ENCODE peak calls at places on chromosome 10, in four cellular contexts. G is heart left ventricle, F is IMR-90, E is lower lobe of right lung. R is an unnamed sample. For H3K27me3, the result is how much of the 10 kb centered on the place peaks cover.

GRCh38 chr10:78559514-78560392 is 509.0 kb upstream of the ZMIZ1 start:
- DNase-seq in G (no peak), F (no peak), E (no peak), R (peak)

GRCh38 chr10:71889388-71889987 is 38.4 kb upstream of the PSAP start:
- DNase-seq in G (no peak), F (no peak), E (no peak), R (no peak)

GRCh38 chr10:86775056-86775858 is 18.8 kb downstream of the BMPR1A start:
- DNase-seq in F (peak), G (no peak), E (no peak), R (peak)

GRCh38 chr10:132137111-132138072 is 49.4 kb upstream of the DPYSL4 start:
- DNase-seq in F (no peak), G (no peak), E (peak), R (no peak)

GRCh38 chr10:26491934-26492333 is 53.8 kb downstream of the APBB1IP start:
- DNase-seq in F (no peak), G (no peak), E (no peak), R (no peak)

GRCh38 chr10:30154126-30154525 is 94.7 kb upstream of the JCAD start:
- DNase-seq in G (no peak), E (no peak), F (no peak), R (no peak)

GRCh38 chr10:121854809-121855445 is 72.9 kb downstream of the ATE1 start:
- DNase-seq in E (no peak), F (no peak), G (no peak), R (no peak)

GRCh38 chr10:9163699-9164098 is 1109.2 kb downstream of the GATA3 start:
- DNase-seq in E (no peak), G (no peak), F (no peak), R (no peak)

GRCh38 chr10:79245539-79246208 is 101.6 kb upstream of the PPIF start:
- DNase-seq in F (no peak), E (no peak), G (no peak), R (no peak)

GRCh38 chr10:44416021-44416758 is 31.3 kb upstream of the CXCL12 start:
- DNase-seq in G (peak), F (no peak), E (no peak), R (no peak)

GRCh38 chr10:69179089-69179742 is 818 bp upstream of the SUPV3L1 start:
- DNase-seq in G (no peak), F (no peak), E (no peak), R (no peak)

GRCh38 chr10:103780242-103781149 is 74.9 kb downstream of the SH3PXD2A start:
- DNase-seq in F (no peak), E (no peak), G (no peak), R (no peak)

GRCh38 chr10:90742189-90742588 is 115.7 kb downstream of the HTR7 start:
- DNase-seq in F (peak), G (no peak), E (no peak), R (no peak)

GRCh38 chr10:119203006-119203405 is 4.4 kb upstream of the GRK5 start:
- DNase-seq in F (peak), G (no peak), E (no peak), R (no peak)

GRCh38 chr10:71427246-71427645 is 30.5 kb downstream of the CDH23 start:
- DNase-seq in E (no peak), F (no peak), G (no peak), R (no peak)

GRCh38 chr10:33412261-33413092 is 78.0 kb upstream of the NRP1 start:
- DNase-seq in G (no peak), E (peak), F (peak), R (no peak)

DNA sequence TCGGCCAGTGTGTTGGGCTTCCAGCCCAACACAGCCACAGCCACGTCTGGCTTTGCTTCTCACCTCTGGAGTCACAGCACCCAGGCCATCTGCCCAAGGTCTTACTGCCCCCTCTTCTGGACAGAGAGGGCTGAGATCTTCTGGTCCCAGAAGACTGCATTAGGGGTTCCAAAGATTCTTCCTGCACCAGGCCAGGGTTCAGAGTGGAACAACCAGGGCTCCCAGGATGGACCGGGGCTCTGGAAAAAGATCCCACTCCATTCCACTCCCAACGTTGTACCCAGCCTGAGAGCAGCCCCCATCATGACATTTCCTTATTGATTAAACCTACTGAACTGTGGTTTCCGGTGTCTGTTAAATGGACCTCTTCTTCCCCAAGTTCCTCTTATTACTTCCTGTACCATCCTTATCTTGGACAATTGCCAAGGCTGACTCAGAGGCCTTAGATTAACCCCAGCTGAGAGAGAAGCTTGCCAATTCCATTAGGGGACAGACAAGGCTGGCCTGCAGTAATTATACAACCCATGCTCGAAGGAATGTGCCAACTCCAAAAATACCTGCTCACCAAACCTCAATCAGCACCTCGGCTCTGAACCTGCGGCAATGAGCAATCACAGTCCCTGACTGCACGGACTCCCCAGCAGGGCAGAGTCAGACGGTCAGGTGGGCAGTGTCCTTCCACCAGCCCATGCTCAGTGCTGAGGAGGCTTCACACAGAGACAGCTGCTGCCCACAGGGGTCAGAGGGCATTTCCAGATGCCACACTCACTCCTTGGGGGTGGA is 47.9 kb upstream of the NPFFR1 start:
- DNase-seq in E (no peak), G (peak), F (peak), R (peak)
- TF ChIP-seq CTCF in E (peak), G (peak), F (peak), R (no peak)

GRCh38 chr10:75424553-75424952 is 6.9 kb upstream of the LRMDA start:
- DNase-seq in E (no peak), F (no peak), G (no peak), R (no peak)

GRCh38 chr10:75428434-75429158 is 2.8 kb upstream of the LRMDA start:
- DNase-seq in E (no peak), F (peak), G (no peak), R (no peak)

GRCh38 chr10:75426880-75427279 is 4.5 kb upstream of the LRMDA start:
- DNase-seq in F (no peak), E (no peak), G (no peak), R (no peak)

GRCh38 chr10:75422913-75423312 is 8.5 kb upstream of the LRMDA start:
- DNase-seq in F (no peak), G (no peak), E (no peak), R (no peak)

DNA sequence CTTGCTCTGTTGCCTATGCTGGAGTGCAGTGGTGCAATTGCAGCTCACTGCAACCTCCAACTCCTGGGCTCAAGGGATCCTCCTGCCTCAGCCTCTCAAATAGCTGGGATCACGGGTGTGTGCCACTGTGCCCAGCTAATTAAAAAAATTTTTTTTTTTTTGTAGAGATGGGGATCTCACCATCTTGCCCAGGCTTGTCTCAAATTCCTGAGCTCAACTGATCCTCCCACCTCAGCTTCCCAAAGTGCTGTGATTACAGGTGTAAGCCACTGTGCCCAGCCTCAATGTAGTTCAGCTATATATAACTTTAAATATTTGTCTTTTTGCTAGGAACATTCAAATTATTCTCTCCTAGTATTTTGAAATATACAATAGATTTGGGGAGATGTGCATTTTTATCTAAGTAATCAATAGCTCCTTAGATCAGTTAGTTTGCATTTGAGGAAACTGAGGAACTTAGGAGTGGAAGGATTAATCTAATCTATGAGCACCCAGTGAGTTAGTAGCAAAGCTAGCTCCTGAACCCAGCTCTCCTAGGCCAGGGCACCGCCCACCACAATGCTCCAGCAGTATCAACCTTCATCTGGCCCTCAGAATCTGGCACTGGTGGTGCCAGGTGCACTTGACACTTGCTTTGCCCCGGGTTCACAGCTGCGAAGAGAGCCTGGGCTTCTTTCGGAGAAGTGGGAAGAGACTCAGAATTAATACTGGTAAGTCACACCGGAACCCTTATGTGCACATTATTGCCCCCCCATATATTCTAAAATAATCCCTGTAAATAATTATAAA is 5.9 kb upstream of the LRMDA start:
- DNase-seq in G (no peak), F (no peak), E (no peak), R (no peak)
- H3K27me3 ChIP-seq in G (under half), F (under half), E (under half), R (under half)

DNA sequence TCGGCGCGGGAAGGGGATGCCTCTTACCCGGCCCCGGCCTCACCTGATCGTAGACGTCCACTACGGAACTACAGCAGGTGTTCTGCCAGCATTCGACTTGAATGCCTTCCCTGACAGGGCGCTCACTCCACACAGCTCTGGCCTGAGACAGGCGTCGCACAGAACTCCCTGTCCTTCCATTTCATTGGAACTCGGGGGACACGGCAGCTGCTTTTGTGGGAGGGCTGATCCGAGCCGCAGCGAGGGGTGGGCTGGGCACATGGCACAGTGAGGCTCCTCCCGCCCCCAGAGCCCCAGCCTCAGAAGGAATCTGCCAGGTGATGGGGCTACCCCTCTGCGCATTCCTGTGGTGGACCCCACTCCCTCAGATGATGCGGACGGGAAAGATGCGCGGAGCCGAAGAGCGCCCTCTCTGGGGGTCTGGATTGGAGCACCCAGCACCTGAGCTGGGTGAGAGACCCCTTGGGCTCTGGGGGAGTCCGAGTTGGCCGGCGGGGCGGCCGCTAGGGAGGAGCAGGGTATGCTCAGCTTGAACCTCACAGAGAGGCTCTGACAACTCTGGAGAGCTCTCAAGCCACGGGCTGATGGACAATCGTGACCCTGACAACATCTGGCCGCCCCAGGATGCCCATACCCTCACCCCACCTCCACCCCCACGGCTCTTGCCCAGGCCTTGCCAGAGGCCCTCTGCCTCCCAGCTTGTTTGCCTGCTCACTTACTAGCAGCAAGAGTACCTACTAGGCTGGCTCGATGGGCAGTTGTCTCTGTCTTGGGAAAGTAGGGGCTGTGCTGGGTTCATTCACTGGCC is 36.6 kb downstream of the RASGEF1A start:
- DNase-seq in F (no peak), E (peak), G (peak), R (no peak)
- TF ChIP-seq CTCF in F (no peak), E (no peak), G (no peak), R (peak)

GRCh38 chr10:18145652-18146051 is 5.4 kb downstream of the CACNB2 start:
- DNase-seq in E (no peak), F (peak), G (no peak), R (peak)

GRCh38 chr10:18144928-18145327 is 4.7 kb downstream of the CACNB2 start:
- DNase-seq in G (peak), F (no peak), E (no peak), R (peak)

GRCh38 chr10:18140957-18141888 is 999 bp downstream of the CACNB2 start:
- DNase-seq in E (no peak), F (no peak), G (no peak), R (peak)

GRCh38 chr10:18140149-18140956 is at the start of gene CACNB2:
- DNase-seq in F (peak), E (peak), G (peak), R (peak)

DNA sequence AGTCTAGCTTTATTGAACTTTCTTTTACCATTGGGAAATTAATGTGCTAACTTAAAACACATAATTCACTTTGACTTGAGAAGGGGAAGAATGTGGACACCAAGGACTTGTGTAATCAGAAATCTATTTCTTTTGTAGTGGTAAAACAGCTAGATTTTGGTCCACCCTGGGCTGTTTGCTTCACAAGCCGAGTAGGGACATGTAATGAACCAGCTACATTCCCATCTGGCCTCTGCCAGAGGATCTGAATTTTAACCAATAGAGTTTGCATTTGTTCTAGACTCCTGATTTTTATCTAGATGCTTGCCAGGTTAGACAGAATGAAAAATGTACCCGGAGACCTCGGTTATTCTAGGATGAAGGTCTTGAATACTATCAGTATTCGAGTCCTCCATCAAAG is 1.9 kb downstream of the CACNB2 start:
- DNase-seq in F (no peak), G (no peak), E (no peak), R (no peak)
- H3K27me3 ChIP-seq in F (under half), G (under half), E (under half), R (under half)

DNA sequence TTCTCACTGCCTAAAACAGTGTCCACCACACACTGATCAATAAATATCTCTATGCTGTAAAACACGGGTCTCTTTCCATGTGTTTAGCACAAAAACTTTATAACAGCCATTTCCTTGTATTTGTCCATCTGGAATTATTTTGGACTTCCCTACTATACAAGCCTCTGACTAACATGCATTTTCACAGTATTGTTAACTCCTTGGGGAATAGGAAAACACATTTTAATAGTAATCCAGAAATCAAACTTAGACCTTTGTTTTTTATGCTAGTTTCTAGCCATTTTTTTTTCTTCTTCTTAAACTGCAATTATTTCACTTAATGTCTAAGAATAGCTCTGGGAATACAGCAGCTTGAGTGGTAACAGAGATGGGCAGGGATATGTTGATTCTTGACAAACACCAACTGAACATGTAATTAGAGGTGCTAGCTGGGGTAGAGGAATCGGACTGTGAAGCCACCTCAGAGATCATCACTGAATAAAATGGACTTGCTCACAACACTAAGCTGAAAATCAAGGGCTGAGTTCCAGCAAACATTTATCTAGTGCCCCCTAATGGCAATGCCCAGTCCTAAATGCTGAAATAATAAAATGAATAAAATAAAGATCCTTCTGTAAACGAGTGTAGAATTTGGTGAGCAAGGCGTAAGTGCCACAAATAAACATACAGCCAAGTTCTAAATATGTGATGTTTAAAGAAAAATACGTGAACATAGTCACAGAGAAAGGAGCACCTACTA is 593.1 kb downstream of the SORCS1 start:
- DNase-seq in F (peak), E (no peak), G (no peak), R (peak)
- TF ChIP-seq CTCF in F (peak), E (no peak), G (peak), R (peak)

GRCh38 chr10:130207205-130207604 is 71.0 kb downstream of the GLRX3 start:
- DNase-seq in F (no peak), E (no peak), G (no peak), R (no peak)
- H3K27me3 ChIP-seq in F (under half), E (under half), G (under half), R (under half)

GRCh38 chr10:123744226-123744536 is 78.0 kb downstream of the GPR26 start:
- DNase-seq in F (no peak), G (no peak), E (no peak), R (no peak)

GRCh38 chr10:123741146-123741545 is 75.0 kb downstream of the GPR26 start:
- DNase-seq in E (no peak), G (no peak), F (no peak), R (no peak)

GRCh38 chr10:123743441-123744225 is 77.5 kb downstream of the GPR26 start:
- DNase-seq in E (no peak), F (no peak), G (peak), R (no peak)

GRCh38 chr10:123741711-123742110 is 75.6 kb downstream of the GPR26 start:
- DNase-seq in F (no peak), G (no peak), E (no peak), R (no peak)

DNA sequence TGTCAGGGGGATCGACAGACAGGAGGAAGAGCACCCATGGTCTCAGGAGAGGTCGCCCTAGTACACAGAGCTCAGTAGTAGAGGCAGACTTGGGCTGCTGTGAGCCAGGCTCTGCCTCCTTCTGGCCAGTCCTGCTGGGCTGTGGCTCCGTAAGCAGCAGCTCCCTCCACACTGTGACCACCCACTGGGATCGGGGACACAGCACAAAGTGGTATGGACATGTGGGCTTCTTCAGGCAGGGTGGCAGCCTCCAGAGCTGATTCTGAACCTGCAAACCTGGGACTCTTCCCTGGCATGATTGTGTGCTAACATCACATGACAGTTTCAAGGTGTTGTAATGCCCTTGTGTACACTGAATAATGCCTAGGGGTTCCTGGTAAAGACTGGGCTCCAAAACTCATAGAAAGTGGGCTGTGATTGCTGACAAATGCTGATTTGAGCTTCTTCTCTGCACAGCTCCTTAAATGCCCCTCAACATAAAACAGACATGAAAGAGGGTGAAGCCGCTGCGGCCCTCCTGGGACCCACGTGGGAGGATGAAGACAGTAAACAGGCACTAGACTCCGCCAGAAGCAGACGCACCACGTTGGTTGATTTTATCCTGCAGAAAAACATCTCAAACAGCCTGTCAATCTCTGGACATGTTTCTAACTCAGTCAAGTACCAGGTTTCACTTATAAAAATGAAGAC is 76.7 kb downstream of the GPR26 start:
- DNase-seq in G (no peak), E (no peak), F (no peak), R (no peak)
- TF ChIP-seq CTCF in G (no peak), E (no peak), F (no peak), R (no peak)

R was measured in A673.